ENCODE peak calls at places on chromosome 6, in eight cellular contexts. I, B, G, W, X, H, C and Q are unnamed samples.

GRCh38 chr6:136613477-136613876 is 63.3 kb upstream of the MAP7 start:
- DNase-seq in I (no peak), B (no peak), G (no peak), W (peak), X (no peak), H (no peak), C (no peak), Q (no peak)

GRCh38 chr6:15987569-15987968 is 141.3 kb upstream of the MYLIP start:
- DNase-seq in I (no peak), B (no peak), G (no peak), W (peak), X (no peak), H (no peak), C (no peak), Q (no peak)

GRCh38 chr6:148972481-148972880 is 225.7 kb downstream of the UST start:
- DNase-seq in I (peak), B (no peak), G (no peak), W (peak), X (no peak), H (no peak), C (peak), Q (no peak)

GRCh38 chr6:120682145-120682544 is 652.1 kb downstream of the TBC1D32 start:
- DNase-seq in I (no peak), B (no peak), G (no peak), W (no peak), X (no peak), H (no peak), C (no peak), Q (no peak)

GRCh38 chr6:89940225-89941027 is 46.2 kb downstream of the GJA10 start:
- DNase-seq in I (no peak), B (peak), G (peak), W (peak), X (no peak), H (peak), C (peak), Q (peak)

GRCh38 chr6:29696147-29697129 is 15.5 kb upstream of the ZFP57 start:
- DNase-seq in I (no peak), B (no peak), G (no peak), W (no peak), X (no peak), H (no peak), C (no peak), Q (no peak)

GRCh38 chr6:132400641-132401119 is 595 bp downstream of the MOXD1 start:
- DNase-seq in I (no peak), B (no peak), G (no peak), W (no peak), X (no peak), H (no peak), C (no peak), Q (no peak)

GRCh38 chr6:28643017-28643740 is 117.5 kb downstream of the GPX5 start:
- DNase-seq in I (no peak), B (no peak), G (no peak), W (peak), X (peak), H (no peak), C (peak), Q (no peak)

GRCh38 chr6:86936834-86937218 is 502 bp upstream of the HTR1E start:
- DNase-seq in I (no peak), B (no peak), G (no peak), W (no peak), X (no peak), H (no peak), C (no peak), Q (no peak)
- H3K4me3 ChIP-seq in I (no peak), B (no peak), G (peak), W (no peak), X (no peak), H (peak), C (no peak), Q (no peak)

GRCh38 chr6:126570507-126570906 is 230.6 kb downstream of the CENPW start:
- DNase-seq in I (no peak), B (no peak), G (no peak), W (no peak), X (no peak), H (no peak), C (no peak), Q (no peak)

GRCh38 chr6:126574301-126574700 is 234.4 kb downstream of the CENPW start:
- DNase-seq in I (no peak), B (no peak), G (no peak), W (no peak), X (no peak), H (no peak), C (no peak), Q (no peak)
- TF ChIP-seq CTCF in I (no peak), B (no peak), G (no peak), W (no peak), X (no peak), H (no peak), C (no peak), Q (no peak)

DNA sequence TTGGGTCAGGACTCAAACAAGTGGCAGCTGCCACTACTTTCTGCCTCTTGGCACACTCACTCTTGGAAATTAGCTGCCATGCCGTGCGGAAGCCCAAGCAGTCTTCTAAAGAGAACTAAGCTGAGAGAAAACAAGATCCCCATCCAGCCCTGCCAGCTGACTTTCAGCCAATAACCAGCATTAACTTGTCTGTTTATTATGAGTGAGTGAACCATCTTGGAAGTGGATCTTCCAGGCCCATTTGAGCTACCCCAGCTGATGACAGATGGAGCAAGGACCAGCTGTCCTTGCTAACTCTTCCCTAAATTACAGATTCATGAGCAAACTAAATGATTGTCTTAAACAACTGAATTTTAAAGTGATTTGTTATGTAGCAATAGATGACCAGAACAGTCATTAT is 73.9 kb upstream of the RBM24 start:
- DNase-seq in I (no peak), B (no peak), G (no peak), W (no peak), X (no peak), H (no peak), C (no peak), Q (no peak)
- H3K4me3 ChIP-seq in I (no peak), B (no peak), G (no peak), W (no peak), X (no peak), H (no peak), C (no peak), Q (no peak)

GRCh38 chr6:4018194-4019111 is 60.5 kb downstream of the FAM217A start:
- DNase-seq in I (peak), B (peak), G (peak), W (peak), X (peak), H (peak), C (peak), Q (peak)
- TF ChIP-seq CTCF in I (peak), B (peak), G (peak), W (peak), X (peak), H (peak), C (no peak), Q (peak)

GRCh38 chr6:5619249-5619648 is 357.9 kb downstream of the FARS2 start:
- DNase-seq in I (no peak), B (no peak), G (no peak), W (no peak), X (no peak), H (no peak), C (peak), Q (no peak)
- H3K4me3 ChIP-seq in I (no peak), B (no peak), G (no peak), W (no peak), X (no peak), H (no peak), C (no peak), Q (no peak)

GRCh38 chr6:22381810-22382512 is 85.1 kb upstream of the PRL start:
- DNase-seq in I (no peak), B (no peak), G (no peak), W (no peak), X (no peak), H (no peak), C (no peak), Q (no peak)
- TF ChIP-seq CTCF in I (no peak), B (no peak), G (no peak), W (no peak), X (no peak), H (no peak), C (no peak), Q (no peak)

GRCh38 chr6:143694013-143694412 is 16.2 kb downstream of the PHACTR2 start:
- DNase-seq in I (no peak), B (no peak), G (no peak), W (no peak), X (no peak), H (no peak), C (no peak), Q (no peak)

GRCh38 chr6:143692696-143693095 is 14.9 kb downstream of the PHACTR2 start:
- DNase-seq in I (no peak), B (no peak), G (no peak), W (no peak), X (no peak), H (no peak), C (peak), Q (no peak)

GRCh38 chr6:143691155-143691554 is 13.4 kb downstream of the PHACTR2 start:
- DNase-seq in I (no peak), B (no peak), G (no peak), W (no peak), X (no peak), H (no peak), C (no peak), Q (no peak)

GRCh38 chr6:143689852-143690251 is 12.1 kb downstream of the PHACTR2 start:
- DNase-seq in I (no peak), B (no peak), G (no peak), W (peak), X (no peak), H (no peak), C (no peak), Q (no peak)

GRCh38 chr6:143691900-143692572 is 14.3 kb downstream of the PHACTR2 start:
- DNase-seq in I (no peak), B (no peak), G (no peak), W (no peak), X (no peak), H (no peak), C (no peak), Q (no peak)
- H3K4me3 ChIP-seq in I (no peak), B (no peak), G (peak), W (no peak), X (no peak), H (no peak), C (no peak), Q (no peak)

GRCh38 chr6:35729349-35729678 is 7.5 kb upstream of the ARMC12 start:
- DNase-seq in I (no peak), B (no peak), G (no peak), W (no peak), X (no peak), H (no peak), C (no peak), Q (no peak)
- TF ChIP-seq CTCF in I (no peak), B (no peak), G (no peak), W (no peak), X (no peak), H (no peak), C (no peak), Q (no peak)